ENCODE peak calls at places on chromosome 12, in five cellular contexts. P, Q, L, N and S are unnamed samples.

GRCh38 chr12:30942936-30943335 is 16.4 kb downstream of the TSPAN11 start:
- DNase-seq in Q (no peak), P (no peak), L (no peak), N (no peak), S (no peak)

GRCh38 chr12:8080131-8080530 is 1.9 kb upstream of the NECAP1 start:
- DNase-seq in L (no peak), N (no peak), P (no peak), Q (no peak), S (no peak)

GRCh38 chr12:79559591-79559990 is 131.2 kb downstream of the PAWR start:
- DNase-seq in Q (no peak), N (no peak), P (no peak), L (peak; percentile 28), S (no peak)

GRCh38 chr12:111255261-111255660 is 113.6 kb downstream of the PHETA1 start:
- DNase-seq in L (no peak), N (no peak), Q (no peak), P (no peak), S (no peak)

GRCh38 chr12:112161711-112162110 is 36.4 kb downstream of the TRAFD1 start:
- DNase-seq in Q (no peak), P (no peak), N (no peak), L (no peak), S (no peak)

GRCh38 chr12:16187684-16188083 is 89.8 kb downstream of the SLC15A5 start:
- DNase-seq in Q (no peak), P (no peak), L (no peak), N (no peak), S (no peak)

GRCh38 chr12:9843416-9843815 is 16.1 kb downstream of the KLRF1 start:
- DNase-seq in L (no peak), Q (no peak), N (no peak), P (no peak), S (no peak)

GRCh38 chr12:7940906-7941305 is 4.9 kb upstream of the SLC2A3 start:
- DNase-seq in P (no peak), L (no peak), Q (no peak), N (no peak), S (no peak)

GRCh38 chr12:75553398-75553797 is 42.0 kb upstream of the KRR1 start:
- DNase-seq in Q (no peak), P (no peak), L (peak; percentile 33), N (no peak), S (no peak)

GRCh38 chr12:56947633-56948535 is 9.5 kb downstream of the RDH16 start:
- DNase-seq in Q (no peak), L (no peak), N (no peak), P (no peak), S (no peak)
- TF ChIP-seq CTCF in Q (no peak), L (no peak), N (no peak), P (no peak), S (no peak)

GRCh38 chr12:93127107-93127560 is 198.0 kb upstream of the EEA1 start:
- DNase-seq in N (no peak), Q (no peak), L (no peak), P (no peak), S (no peak)

GRCh38 chr12:93122569-93123091 is 193.5 kb upstream of the EEA1 start:
- DNase-seq in P (peak; percentile 88), Q (no peak), N (no peak), L (no peak), S (no peak)

GRCh38 chr12:93126069-93126474 is 197.0 kb upstream of the EEA1 start:
- DNase-seq in P (no peak), Q (no peak), N (no peak), L (no peak), S (no peak)

GRCh38 chr12:93125126-93125525 is 196.0 kb upstream of the EEA1 start:
- DNase-seq in Q (no peak), N (no peak), P (no peak), L (no peak), S (no peak)

GRCh38 chr12:93122089-93122488 is 193.0 kb upstream of the EEA1 start:
- DNase-seq in N (no peak), Q (no peak), P (peak; percentile 68), L (peak; percentile 79), S (no peak)
- TF ChIP-seq CTCF in N (no peak), Q (no peak), P (no peak), L (no peak), S (no peak)

GRCh38 chr12:43291516-43291915 is 260.5 kb downstream of the ADAMTS20 start:
- DNase-seq in N (peak; percentile 64), P (no peak), Q (no peak), L (no peak), S (no peak)
- TF ChIP-seq CTCF in N (no peak), P (no peak), Q (no peak), L (no peak), S (no peak)

GRCh38 chr12:94459773-94460593 is at the start of gene CEP83:
- DNase-seq in P (peak; percentile 91), N (peak; percentile 67), Q (peak; percentile 99), L (peak; percentile 90), S (peak; percentile 87)
- TF ChIP-seq CTCF in P (no peak), N (no peak), Q (peak; percentile 45), L (no peak), S (no peak)

DNA sequence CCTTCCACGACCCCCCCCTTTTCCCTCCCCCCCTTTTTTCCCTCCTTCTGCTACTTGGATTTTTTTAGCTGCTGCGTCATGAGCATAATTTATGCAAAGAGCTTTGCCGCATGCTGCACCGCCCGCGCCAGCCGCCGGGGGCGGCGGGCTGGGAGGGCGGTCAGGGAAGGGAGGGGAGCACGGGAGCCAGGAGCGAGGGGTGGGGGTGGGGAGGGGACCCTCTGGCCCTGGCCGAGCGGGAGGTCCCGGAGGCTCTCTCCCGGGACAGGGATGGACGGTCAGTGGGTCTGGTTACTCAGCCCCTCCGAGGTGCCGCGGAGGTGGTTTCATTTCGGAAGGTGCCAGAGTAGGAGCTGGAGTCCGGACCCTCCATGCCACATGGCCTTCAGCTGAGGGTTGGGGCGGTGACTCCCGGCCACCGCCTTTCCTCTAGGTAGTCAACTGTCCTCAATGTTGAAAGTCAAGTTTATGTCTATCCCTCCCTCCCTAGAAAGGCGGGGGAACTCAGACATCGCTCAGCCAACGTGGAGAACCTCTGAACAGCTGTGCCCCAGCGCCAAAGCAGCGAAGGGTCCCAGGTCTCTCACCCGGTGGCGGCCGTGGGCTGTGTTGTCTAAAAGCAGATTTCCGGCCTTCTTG is at the start of gene POU6F1:
- DNase-seq in Q (peak; percentile 69), N (peak; percentile 23), P (peak; percentile 87), L (peak; percentile 73), S (peak; percentile 58)
- TF ChIP-seq CTCF in Q (peak; percentile 55), N (peak; percentile 62), P (peak; percentile 65), L (peak; percentile 44), S (peak; percentile 63)

GRCh38 chr12:105455250-105455649 is 124.8 kb downstream of the C12orf75 start:
- DNase-seq in P (peak; percentile 35), N (no peak), L (no peak), Q (no peak), S (no peak)
- TF ChIP-seq CTCF in P (peak; percentile 17), N (no peak), L (no peak), Q (no peak), S (no peak)